ENCODE peak calls at places on chromosomes 16 and 17, in six cellular contexts. A is body of pancreas, Y is endodermal cell, Q is mucosa of descending colon, X is ascending aorta, I is adrenal gland. M is an unnamed sample.

GRCh38 chr17:82380860-82381702 is 9.5 kb downstream of the UTS2R start:
- DNase-seq in X (no peak), A (no peak), Y (no peak), Q (no peak), I (no peak), M (no peak)

GRCh38 chr16:75029854-75030253 is 31.0 kb downstream of the ZNRF1 start:
- DNase-seq in Y (no peak), Q (no peak), X (no peak), A (no peak), I (no peak), M (no peak)

GRCh38 chr17:59427425-59427921 is 96.0 kb downstream of the YPEL2 start:
- DNase-seq in I (peak; percentile 23), Q (no peak), A (no peak), X (no peak), Y (peak; percentile 64), M (no peak)

GRCh38 chr16:50457423-50457822 is 88.6 kb upstream of the BRD7 start:
- DNase-seq in A (no peak), X (no peak), Y (no peak), I (no peak), Q (peak; percentile 8), M (peak; percentile 12)

GRCh38 chr16:22297871-22298733 is 893 bp downstream of the POLR3E start:
- DNase-seq in I (peak; percentile 84), Q (peak; percentile 71), X (peak; percentile 25), A (peak; percentile 83), Y (peak; percentile 85), M (peak; percentile 84)

GRCh38 chr16:85983606-85984005 is 84.6 kb downstream of the IRF8 start:
- DNase-seq in X (no peak), Q (no peak), I (no peak), A (no peak), Y (no peak), M (no peak)

GRCh38 chr17:82780981-82781893 is 29.4 kb downstream of the TBCD start:
- DNase-seq in A (no peak), X (no peak), I (no peak), Y (no peak), Q (no peak), M (no peak)

GRCh38 chr16:1258906-1259759 is 3.3 kb downstream of the TPSD1 start:
- DNase-seq in Y (no peak), A (no peak), I (no peak), X (no peak), Q (no peak), M (no peak)

GRCh38 chr16:2825049-2825742 is 4.9 kb upstream of the ZG16B start:
- DNase-seq in I (no peak), A (no peak), X (no peak), Q (no peak), Y (peak; percentile 33), M (peak; percentile 11)

GRCh38 chr16:62585041-62585545 is 548.9 kb upstream of the CDH8 start:
- DNase-seq in Y (no peak), A (no peak), X (no peak), Q (no peak), I (no peak), M (no peak)

GRCh38 chr17:71974051-71974450 is 146.8 kb upstream of the SOX9 start:
- DNase-seq in Q (peak; percentile 38), I (no peak), X (no peak), A (no peak), Y (no peak), M (no peak)

GRCh38 chr16:21628196-21628726 is 24.1 kb downstream of the IGSF6 start:
- DNase-seq in Y (no peak), X (no peak), A (no peak), Q (no peak), I (no peak), M (no peak)

GRCh38 chr16:86604436-86605220 is 26.3 kb downstream of the FOXL1 start:
- DNase-seq in Q (no peak), I (no peak), A (no peak), X (no peak), Y (no peak), M (no peak)

GRCh38 chr17:67281053-67281452 is 36.1 kb upstream of the HELZ start:
- DNase-seq in Y (peak; percentile 80), A (no peak), Q (no peak), X (no peak), I (no peak), M (no peak)

GRCh38 chr17:38539386-38539785 is 66.4 kb downstream of the SRCIN1 start:
- DNase-seq in I (no peak), A (no peak), X (no peak), Q (no peak), Y (no peak), M (no peak)

DNA sequence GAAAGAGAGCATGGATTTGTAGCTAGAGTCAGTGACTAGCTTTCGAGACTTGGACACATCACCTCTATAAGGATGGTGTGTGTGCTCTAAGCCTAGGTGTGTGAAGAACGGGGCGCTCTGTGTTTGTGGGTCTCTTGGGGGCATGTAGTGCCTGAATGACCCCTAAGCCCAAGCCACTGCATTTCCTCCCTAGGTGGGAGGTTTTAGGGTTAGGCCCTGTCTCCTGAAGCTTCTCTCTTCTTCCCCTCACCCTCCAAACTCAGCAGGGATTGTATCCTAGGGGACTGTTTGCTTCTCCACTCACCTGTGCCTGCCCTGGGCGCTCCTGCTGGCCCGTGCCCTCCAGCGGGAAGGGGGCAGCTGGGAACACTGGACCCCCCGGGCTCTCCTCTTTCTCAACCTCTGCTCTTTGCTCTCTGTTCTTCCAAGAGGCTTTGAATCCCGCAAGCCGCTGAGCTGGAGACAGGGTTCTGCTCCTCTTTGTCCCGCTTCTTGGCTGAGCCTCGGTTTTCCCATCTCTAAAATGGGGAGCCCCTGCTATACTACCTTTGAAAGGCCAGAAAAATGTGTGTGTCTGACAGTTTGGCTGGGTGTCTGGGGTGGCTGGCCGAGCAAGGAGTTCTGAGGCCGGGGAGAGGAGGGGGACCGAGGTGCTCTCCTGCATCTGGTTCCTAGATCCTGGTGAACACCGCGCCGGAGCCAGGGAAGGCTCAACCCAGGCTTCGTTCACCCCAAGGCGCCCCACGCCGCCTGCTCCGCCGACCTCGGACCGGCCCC is 810 bp downstream of the CYGB start:
- DNase-seq in Y (no peak), A (no peak), X (no peak), Q (no peak), I (no peak), M (no peak)
- H3K4me3 ChIP-seq in Y (no peak overlapping the region), A (no peak overlapping the region), X (peak overlapping the region; percentile 62), Q (no peak overlapping the region), I (no peak overlapping the region), M (peak overlapping the region; percentile 46)

DNA sequence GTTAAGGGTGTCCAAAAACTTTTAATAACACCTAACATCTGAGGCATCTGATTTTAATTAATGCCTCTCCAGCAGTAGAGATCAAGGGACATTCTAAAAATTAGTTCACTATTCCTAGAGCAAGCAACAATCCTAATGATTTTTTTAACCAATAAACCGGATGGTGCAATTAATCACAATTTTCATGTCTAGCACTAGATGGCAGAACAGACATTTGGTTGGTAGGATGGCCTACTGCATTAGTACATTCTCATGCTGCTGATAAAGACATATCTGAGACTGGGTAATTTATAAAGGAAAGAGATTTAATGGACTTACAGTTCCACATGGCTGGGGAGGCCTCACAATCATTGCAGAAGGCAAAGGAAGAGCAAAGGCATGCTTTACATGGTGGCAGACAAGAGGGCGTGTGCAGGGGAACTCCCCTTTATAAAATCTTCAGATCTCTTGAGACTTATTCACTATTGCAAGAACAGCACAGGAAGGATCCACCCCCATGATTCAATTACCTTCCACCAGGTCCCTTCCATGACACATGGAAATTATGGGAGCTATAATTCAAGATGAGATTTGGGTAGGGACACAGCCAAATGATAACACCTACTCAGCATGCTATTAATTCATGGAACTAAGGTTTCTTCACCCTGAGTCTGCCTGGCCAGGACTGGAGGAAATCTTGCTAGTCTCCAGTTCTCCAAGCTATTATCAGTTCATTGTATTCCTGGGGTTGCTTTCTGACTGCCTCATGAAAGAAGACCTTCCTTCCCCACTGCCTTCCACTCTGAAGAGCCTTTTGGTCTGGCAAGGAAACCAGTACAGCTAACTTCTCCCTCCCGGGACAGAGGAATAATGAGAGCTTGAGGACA is 24.8 kb downstream of the HS3ST3A1 start:
- DNase-seq in Y (no peak), I (no peak), X (no peak), A (no peak), Q (no peak), M (no peak)
- TF ChIP-seq CTCF in Y (no peak), I (no peak), X (no peak), A (no peak), Q (no peak), M (no peak)

GRCh38 chr17:78132767-78133178 is 2.2 kb downstream of the TMC8 start:
- DNase-seq in Q (no peak), A (peak; percentile 12), I (no peak), X (no peak), Y (peak; percentile 69), M (peak; percentile 62)

GRCh38 chr17:78131172-78132085 is 858 bp downstream of the TMC8 start:
- DNase-seq in X (no peak), I (no peak), Y (peak; percentile 81), A (peak; percentile 15), Q (no peak), M (no peak)

GRCh38 chr17:78133179-78133951 is 2.8 kb downstream of the TMC8 start:
- DNase-seq in I (no peak), Q (no peak), X (no peak), A (no peak), Y (peak; percentile 64), M (peak; percentile 58)

GRCh38 chr17:78130439-78131101 is at the start of gene TMC8:
- DNase-seq in A (peak; percentile 13), X (no peak), I (no peak), Y (peak; percentile 83), Q (no peak), M (no peak)

GRCh38 chr17:78132086-78132676 is 1.6 kb downstream of the TMC8 start:
- DNase-seq in X (no peak), I (no peak), Q (peak; percentile 67), Y (peak; percentile 90), A (peak; percentile 37), M (no peak)
- H3K4me3 ChIP-seq in X (peak overlapping the region; percentile 46), I (no peak overlapping the region), Q (no peak overlapping the region), Y (no peak overlapping the region), A (no peak overlapping the region), M (peak overlapping the region; percentile 28)

GRCh38 chr16:88921603-88921995 is 55.1 kb upstream of the PABPN1L start:
- DNase-seq in A (no peak), Y (no peak), I (no peak), X (no peak), Q (no peak), M (no peak)

GRCh38 chr16:88920618-88921602 is 54.5 kb upstream of the PABPN1L start:
- DNase-seq in X (no peak), I (peak; percentile 55), A (peak; percentile 66), Y (no peak), Q (peak; percentile 71), M (peak; percentile 65)

GRCh38 chr16:88923450-88923849 is 53.6 kb downstream of the CBFA2T3 start:
- DNase-seq in X (no peak), I (no peak), A (no peak), Q (no peak), Y (no peak), M (no peak)

GRCh38 chr16:88922826-88923410 is 54.1 kb downstream of the CBFA2T3 start:
- DNase-seq in Q (no peak), Y (no peak), I (no peak), X (no peak), A (no peak), M (no peak)

DNA sequence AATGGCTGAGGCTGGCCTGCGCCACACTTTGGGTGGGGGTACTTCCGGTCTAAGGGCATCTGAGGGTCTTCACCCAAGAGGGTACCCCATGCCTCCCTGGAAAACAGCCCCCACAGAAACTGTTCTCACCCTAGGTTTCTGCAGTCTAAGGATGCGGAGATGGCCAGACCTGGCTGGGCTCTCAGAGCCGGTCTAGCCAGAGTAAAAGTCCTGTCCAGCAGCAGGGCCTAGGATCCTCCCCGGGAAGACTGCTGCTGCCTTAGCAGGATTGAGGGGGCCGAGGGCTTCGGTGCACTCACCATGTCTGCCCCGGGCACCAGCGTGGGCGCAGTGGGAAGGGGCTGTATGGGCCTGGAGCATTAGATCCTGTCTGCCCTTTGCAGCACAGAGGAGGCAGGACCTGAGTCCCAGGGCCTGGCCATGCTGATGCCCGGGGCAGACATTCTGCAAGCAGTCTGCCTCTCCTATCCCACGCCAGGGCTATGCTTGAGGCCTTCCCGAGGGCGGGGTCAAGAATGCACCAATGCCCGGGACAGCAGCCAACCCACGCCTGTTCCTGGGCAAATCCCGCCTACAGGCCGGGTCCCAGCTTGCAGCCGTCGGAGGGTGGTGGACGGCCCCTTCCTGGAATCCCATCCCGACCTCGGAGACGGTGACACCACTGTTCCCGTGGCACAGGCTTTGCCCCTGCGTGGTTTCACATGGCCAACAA is 54.7 kb downstream of the CBFA2T3 start:
- DNase-seq in X (no peak), A (peak; percentile 75), I (peak; percentile 99), Q (peak; percentile 82), Y (peak; percentile 87), M (peak; percentile 78)
- TF ChIP-seq CTCF in X (no peak), A (no peak), I (no peak), Q (no peak), Y (no peak), M (no peak)

M was measured in tibial artery.